ENCODE peak calls at places on chromosome 21, in five cellular contexts. O is cardiac muscle cell, U is PC-9, F is tibial nerve, I is hepatocyte. H is an unnamed sample.

GRCh38 chr21:44424608-44425306 is 30.6 kb upstream of the LRRC3 start:
- DNase-seq in O (no peak), U (no peak), F (peak; percentile 9), I (no peak), H (no peak)

GRCh38 chr21:44736291-44737004 is 25.1 kb upstream of the TSPEAR start:
- DNase-seq in O (no peak), U (peak; percentile 84), F (no peak), I (no peak), H (peak; percentile 82)

GRCh38 chr21:42854246-42855010 is 24.9 kb downstream of the WDR4 start:
- DNase-seq in O (no peak), U (no peak), F (no peak), I (no peak), H (no peak)

GRCh38 chr21:31713973-31714740 is 17.8 kb downstream of the SCAF4 start:
- DNase-seq in O (no peak), U (no peak), F (no peak), I (no peak), H (no peak)

GRCh38 chr21:32185726-32186125 is 93.1 kb downstream of the MIS18A start:
- DNase-seq in O (no peak), U (no peak), F (no peak), I (no peak), H (no peak)

GRCh38 chr21:42151148-42152074 is 67.5 kb upstream of the ABCG1 start:
- DNase-seq in O (no peak), U (no peak), F (no peak), I (no peak), H (no peak)

GRCh38 chr21:41080485-41080884 is 87.5 kb upstream of the BACE2 start:
- DNase-seq in O (no peak), U (no peak), F (no peak), I (no peak), H (no peak)

GRCh38 chr21:33115586-33116541 is 45.9 kb downstream of the OLIG1 start:
- DNase-seq in O (no peak), U (no peak), F (no peak), I (no peak), H (no peak)

GRCh38 chr21:33402011-33402979 is 918 bp upstream of the IFNGR2 start:
- DNase-seq in O (peak; percentile 21), U (no peak), F (peak; percentile 51), I (peak; percentile 78), H (no peak)

GRCh38 chr21:41636636-41637625 is 129.0 kb upstream of the TMPRSS2 start:
- DNase-seq in O (no peak), U (no peak), F (no peak), I (no peak), H (no peak)

GRCh38 chr21:16169810-16170209 is 440.0 kb downstream of the USP25 start:
- DNase-seq in O (no peak), U (no peak), F (no peak), I (no peak), H (no peak)

GRCh38 chr21:29347274-29347681 is 48.6 kb downstream of the BACH1 start:
- DNase-seq in O (no peak), U (no peak), F (no peak), I (peak; percentile 22), H (no peak)

GRCh38 chr21:35556536-35556935 is 503.8 kb downstream of the SETD4 start:
- DNase-seq in O (no peak), U (no peak), F (no peak), I (no peak), H (no peak)

GRCh38 chr21:42569732-42570301 is 56.2 kb downstream of the SLC37A1 start:
- DNase-seq in O (no peak), U (no peak), F (no peak), I (no peak), H (no peak)

GRCh38 chr21:29656504-29657227 is 283.1 kb downstream of the GRIK1 start:
- DNase-seq in O (no peak), U (peak; percentile 71), F (no peak), I (no peak), H (no peak)

GRCh38 chr21:31558839-31559367 is 100.6 kb upstream of the SOD1 start:
- DNase-seq in O (peak; percentile 97), U (peak; percentile 85), F (peak; percentile 71), I (peak; percentile 96), H (peak; percentile 91)

GRCh38 chr21:20627594-20627993 is 370.6 kb upstream of the NCAM2 start:
- DNase-seq in O (no peak), U (no peak), F (no peak), I (no peak), H (no peak)

GRCh38 chr21:35136586-35137254 is 87.6 kb upstream of the RUNX1 start:
- DNase-seq in O (no peak), U (peak; percentile 94), F (no peak), I (peak; percentile 69), H (peak; percentile 69)

GRCh38 chr21:33374080-33374873 is 28.9 kb upstream of the IFNGR2 start:
- DNase-seq in O (peak; percentile 29), U (peak; percentile 98), F (no peak), I (peak; percentile 27), H (peak; percentile 63)

GRCh38 chr21:13937236-13937635 is 273.5 kb downstream of the LIPI start:
- DNase-seq in O (no peak), U (no peak), F (no peak), I (no peak), H (no peak)

GRCh38 chr21:44727757-44728156 is 16.4 kb upstream of the TSPEAR start:
- DNase-seq in O (no peak), U (no peak), F (no peak), I (no peak), H (no peak)

GRCh38 chr21:34736116-34736870 is 67.5 kb downstream of the CLIC6 start:
- DNase-seq in O (no peak), U (no peak), F (no peak), I (no peak), H (no peak)

GRCh38 chr21:33124879-33125278 is 54.9 kb downstream of the OLIG1 start:
- DNase-seq in O (no peak), U (no peak), F (no peak), I (no peak), H (no peak)

DNA sequence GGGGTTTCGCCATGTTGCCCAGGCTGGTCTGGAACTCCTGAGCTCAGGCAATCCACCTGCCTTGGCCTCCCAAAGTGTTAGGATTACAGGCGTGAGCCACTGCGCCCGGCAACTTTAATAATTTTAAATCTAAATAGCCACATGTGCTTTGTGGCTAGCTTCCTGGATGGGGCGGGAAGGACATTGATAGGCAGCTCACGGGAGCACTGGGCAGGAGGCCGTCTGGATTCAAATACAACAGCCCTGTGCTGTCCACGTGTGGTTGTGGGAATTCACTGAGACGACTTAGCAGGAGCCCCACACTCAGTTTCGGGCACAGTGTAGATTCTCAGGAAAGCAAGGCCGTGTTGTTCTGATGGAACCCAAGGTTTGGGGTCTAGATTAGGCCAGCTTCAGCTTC is 177.1 kb downstream of the ETS2 start:
- DNase-seq in O (no peak), U (no peak), F (no peak), I (no peak), H (no peak)
- TF ChIP-seq CTCF in O (no peak), U (no peak), F (no peak), I (no peak), H (no peak)

GRCh38 chr21:37220433-37220980 is 46.6 kb downstream of the VPS26C start:
- DNase-seq in O (peak; percentile 41), U (no peak), F (no peak), I (no peak), H (no peak)
- TF ChIP-seq CTCF in O (no peak), U (no peak), F (no peak), I (no peak), H (peak; percentile 11)

GRCh38 chr21:45818904-45819285 is 162.7 kb upstream of the COL6A1 start:
- DNase-seq in O (no peak), U (no peak), F (no peak), I (peak; percentile 69), H (peak; percentile 24)
- TF ChIP-seq CTCF in O (no peak), U (no peak), F (no peak), I (no peak), H (no peak)

GRCh38 chr21:25639167-25639921 is at the start of gene JAM2:
- DNase-seq in O (peak; percentile 57), U (no peak), F (peak; percentile 22), I (peak; percentile 52), H (no peak)
- TF ChIP-seq CTCF in O (no peak), U (no peak), F (peak; percentile 22), I (peak; percentile 55), H (no peak)

DNA sequence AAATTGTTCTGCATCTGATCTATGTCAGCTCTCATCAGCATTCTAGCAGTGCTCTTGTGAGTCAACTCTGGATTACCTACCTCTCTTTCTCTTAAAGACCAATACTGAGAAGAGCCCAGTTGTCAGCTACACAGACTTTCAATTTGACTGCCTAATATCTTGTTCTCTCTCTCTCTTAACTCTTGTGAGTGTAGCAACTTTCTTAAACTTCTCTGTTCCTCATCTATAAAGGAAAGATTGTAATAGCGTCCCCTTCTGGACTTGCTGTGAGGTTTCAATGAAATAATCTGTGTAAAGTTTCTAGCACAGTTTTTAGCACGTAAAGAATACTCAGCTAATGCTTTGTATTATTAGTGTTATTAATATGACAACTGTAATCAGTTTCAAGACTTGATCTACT is 499.3 kb upstream of the ADAMTS5 start:
- DNase-seq in O (no peak), U (no peak), F (no peak), I (no peak), H (no peak)
- TF ChIP-seq CTCF in O (peak; percentile 26), U (no peak), F (no peak), I (peak; percentile 11), H (no peak)

H was measured in Calu3.